ENCODE peak calls at places on chromosomes 13 and 19, in ten cellular contexts. V, I, Y, D, W, K, N, X, U and T are unnamed samples.

GRCh38 chr19:16338470-16339360 is 14.1 kb downstream of the KLF2 start:
- DNase-seq in V (peak), I (no peak), Y (no peak), D (peak), W (no peak), K (peak), N (peak), X (no peak), U (peak), T (no peak)

GRCh38 chr19:40592170-40592569 is 9.0 kb upstream of the LTBP4 start:
- DNase-seq in V (peak), I (no peak), Y (no peak), D (no peak), W (peak), K (no peak), N (no peak), X (no peak), U (no peak), T (no peak)

GRCh38 chr19:35860436-35860817 is 3.7 kb downstream of the KIRREL2 start:
- DNase-seq in V (peak), I (no peak), Y (no peak), D (no peak), W (no peak), K (no peak), N (no peak), X (no peak), U (no peak), T (no peak)

GRCh38 chr19:30630289-30631034 is 258.3 kb downstream of the ZNF536 start:
- DNase-seq in V (no peak), I (no peak), Y (no peak), D (no peak), W (peak), K (no peak), N (no peak), X (peak), U (no peak), T (peak)

GRCh38 chr13:55517312-55517711 is 1623.4 kb upstream of the PRR20A start:
- DNase-seq in V (peak), I (no peak), Y (no peak), D (no peak), W (peak), K (no peak), N (no peak), X (no peak), U (no peak), T (no peak)

GRCh38 chr19:16349551-16350171 is 25.0 kb downstream of the KLF2 start:
- DNase-seq in V (no peak), I (no peak), Y (no peak), D (no peak), W (no peak), K (no peak), N (no peak), X (no peak), U (no peak), T (no peak)

GRCh38 chr13:88817560-88817959 is 1146.4 kb downstream of the SLITRK5 start:
- DNase-seq in V (no peak), I (no peak), Y (no peak), D (no peak), W (no peak), K (no peak), N (no peak), X (no peak), U (no peak), T (no peak)

GRCh38 chr19:36483653-36484052 is 5.7 kb downstream of the ZNF566 start:
- DNase-seq in V (no peak), I (no peak), Y (no peak), D (no peak), W (no peak), K (no peak), N (no peak), X (no peak), U (no peak), T (no peak)

GRCh38 chr13:104796581-104796980 is 1730.4 kb upstream of the SLC10A2 start:
- DNase-seq in V (no peak), I (no peak), Y (no peak), D (no peak), W (no peak), K (no peak), N (no peak), X (no peak), U (no peak), T (no peak)

GRCh38 chr19:6662692-6663091 is 7.3 kb downstream of the TNFSF14 start:
- DNase-seq in V (no peak), I (no peak), Y (no peak), D (no peak), W (no peak), K (no peak), N (no peak), X (no peak), U (no peak), T (no peak)

GRCh38 chr13:27406178-27406939 is 18.1 kb upstream of the GTF3A start:
- DNase-seq in V (peak), I (no peak), Y (no peak), D (no peak), W (peak), K (no peak), N (no peak), X (peak), U (no peak), T (no peak)

GRCh38 chr13:43572601-43573360 is 214.0 kb downstream of the ENOX1 start:
- DNase-seq in V (no peak), I (no peak), Y (no peak), D (no peak), W (no peak), K (no peak), N (no peak), X (no peak), U (no peak), T (peak)

GRCh38 chr13:97866751-97867150 is 86.7 kb upstream of the IPO5 start:
- DNase-seq in V (no peak), I (no peak), Y (no peak), D (no peak), W (no peak), K (no peak), N (no peak), X (no peak), U (no peak), T (no peak)

GRCh38 chr19:40567750-40568494 is 8.8 kb upstream of the SHKBP1 start:
- DNase-seq in V (peak), I (no peak), Y (no peak), D (no peak), W (peak), K (no peak), N (no peak), X (no peak), U (no peak), T (no peak)

GRCh38 chr13:98686281-98686680 is 66.2 kb downstream of the SLC15A1 start:
- DNase-seq in V (no peak), I (no peak), Y (no peak), D (no peak), W (no peak), K (no peak), N (no peak), X (no peak), U (no peak), T (no peak)

GRCh38 chr13:27968316-27969072 is 621 bp downstream of the CDX2 start:
- DNase-seq in V (peak), I (no peak), Y (no peak), D (no peak), W (peak), K (no peak), N (no peak), X (no peak), U (no peak), T (no peak)

GRCh38 chr19:11261431-11261901 is 858 bp downstream of the DOCK6 start:
- DNase-seq in V (peak), I (no peak), Y (no peak), D (no peak), W (peak), K (no peak), N (no peak), X (no peak), U (no peak), T (no peak)

GRCh38 chr19:33927789-33928457 is 131.3 kb downstream of the KCTD15 start:
- DNase-seq in V (peak), I (no peak), Y (no peak), D (no peak), W (no peak), K (no peak), N (no peak), X (no peak), U (no peak), T (no peak)
- TF ChIP-seq POLR2AphosphoS5 in V (no peak), I (no peak), Y (no peak), D (no peak), W (no peak), K (no peak), N (no peak), X (no peak), U (no peak), T (no peak)

DNA sequence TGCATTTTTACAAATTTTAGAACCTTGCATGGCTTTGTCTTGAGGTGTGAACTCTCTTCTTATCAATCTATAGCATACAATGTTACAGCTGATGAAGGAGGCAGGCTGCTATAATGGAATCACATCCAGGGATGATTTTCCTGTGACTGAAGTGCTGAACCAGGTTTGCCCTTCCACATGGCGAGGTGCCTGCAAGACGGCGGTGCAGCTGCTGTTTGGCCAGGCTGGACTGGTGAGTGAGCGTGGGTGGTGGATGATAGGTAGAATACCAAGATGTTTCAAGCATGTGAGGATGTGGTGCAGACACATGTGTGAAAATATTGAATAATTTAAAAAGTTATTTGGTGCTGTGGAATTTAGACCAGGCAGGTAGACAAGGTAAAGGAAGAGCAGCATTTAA is 34.9 kb upstream of the GPI start:
- DNase-seq in V (no peak), I (no peak), Y (no peak), D (no peak), W (no peak), K (no peak), N (no peak), X (no peak), U (no peak), T (no peak)
- H3K4me3 ChIP-seq in V (no peak), I (no peak), Y (no peak), D (no peak), W (no peak), K (no peak), N (no peak), X (no peak), U (no peak), T (no peak)

GRCh38 chr13:65470781-65471180 is 1759.4 kb downstream of the PCDH9 start:
- DNase-seq in V (no peak), I (no peak), Y (no peak), D (no peak), W (no peak), K (no peak), N (no peak), X (no peak), U (no peak), T (no peak)
- TF ChIP-seq POLR2AphosphoS5 in V (no peak), I (no peak), Y (no peak), D (no peak), W (no peak), K (no peak), N (no peak), X (no peak), U (no peak), T (no peak)

DNA sequence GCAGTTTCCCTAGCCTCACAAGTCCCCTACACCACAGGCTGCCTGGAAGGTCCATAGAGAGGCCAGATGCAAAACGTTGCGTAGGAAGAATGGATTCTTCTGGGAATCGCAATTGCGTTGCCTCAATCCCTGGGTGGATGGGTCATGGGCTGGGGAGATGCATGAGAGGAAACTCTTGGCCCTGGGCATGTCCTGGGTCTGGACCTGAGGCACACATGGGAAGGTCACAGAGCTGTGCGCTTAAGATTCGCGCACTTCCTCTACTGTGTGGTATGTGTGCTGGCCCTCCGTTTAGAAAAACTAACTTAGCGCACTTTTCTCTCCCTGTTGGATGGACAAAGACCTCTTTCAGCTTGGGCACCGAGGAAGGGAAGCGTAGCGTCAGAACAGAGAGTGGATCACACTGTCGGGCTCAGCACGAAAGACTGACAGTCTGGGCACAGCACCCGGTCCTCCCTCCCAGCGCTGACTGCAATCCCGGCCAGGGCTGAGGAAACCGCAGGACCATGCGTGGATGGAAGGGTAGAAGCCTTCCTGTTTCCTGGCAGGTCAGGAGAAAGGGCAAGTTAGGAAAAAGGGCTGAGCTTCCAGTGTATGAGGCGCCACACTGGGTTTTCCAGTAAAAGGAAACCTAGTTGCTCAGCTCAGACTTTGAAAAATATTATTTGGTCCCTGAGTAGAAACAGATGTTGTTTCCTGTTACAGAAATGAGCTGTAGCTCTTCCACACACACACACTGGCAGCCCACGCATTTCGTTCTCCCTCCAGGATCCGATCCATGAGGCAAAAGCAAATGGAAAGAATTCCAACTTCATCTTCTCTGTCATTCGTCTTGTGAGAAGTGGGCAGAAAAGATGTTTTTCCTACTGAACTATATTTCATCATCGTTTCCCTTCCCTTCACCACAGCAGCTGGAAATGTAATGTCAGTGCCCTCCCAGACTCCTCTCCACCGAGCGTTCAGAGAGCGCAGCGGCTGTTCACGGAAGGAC is 86.0 kb downstream of the ING1 start:
- DNase-seq in V (no peak), I (no peak), Y (no peak), D (no peak), W (no peak), K (no peak), N (no peak), X (no peak), U (no peak), T (no peak)
- H3K4me3 ChIP-seq in V (no peak), I (peak), Y (no peak), D (peak), W (no peak), K (no peak), N (peak), X (no peak), U (no peak), T (peak)

DNA sequence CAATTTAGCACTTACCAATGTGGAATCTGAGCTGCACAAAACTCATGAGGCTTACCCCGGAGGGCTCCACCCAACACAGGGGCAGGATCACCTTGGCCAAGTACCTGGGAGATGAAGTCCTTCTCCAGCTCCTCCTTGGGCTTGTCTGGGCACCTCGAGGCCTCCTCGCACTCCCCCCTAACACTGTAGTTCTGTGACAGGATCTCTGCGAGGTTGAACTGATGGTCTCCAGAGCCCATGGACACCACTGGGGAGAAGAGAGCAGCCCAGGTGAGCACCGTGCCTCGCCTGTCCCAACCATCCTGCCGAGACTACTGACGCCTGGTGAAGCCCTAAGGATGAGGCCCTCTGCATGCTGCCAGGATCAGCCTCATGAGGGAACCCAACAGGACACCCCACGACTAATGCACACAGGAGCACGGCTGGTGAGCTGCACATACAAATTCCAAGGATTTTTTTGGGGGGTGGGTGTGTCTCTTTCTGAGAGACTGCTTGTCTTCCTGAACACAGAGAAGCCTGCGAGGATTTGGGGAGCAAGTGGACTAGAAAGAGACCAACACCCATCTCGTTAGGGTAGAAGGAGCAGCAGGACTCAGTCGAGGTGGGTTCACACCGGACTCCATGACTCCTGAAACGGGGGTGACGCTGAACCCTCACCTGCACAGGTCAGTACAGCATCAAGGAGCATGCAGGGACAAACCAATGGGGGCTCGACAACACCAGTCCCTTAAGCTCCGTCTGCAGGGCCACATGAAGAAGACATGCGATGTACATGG is 10.1 kb downstream of the MIER2 start:
- DNase-seq in V (no peak), I (no peak), Y (peak), D (no peak), W (no peak), K (no peak), N (no peak), X (no peak), U (no peak), T (no peak)
- TF ChIP-seq POLR2AphosphoS5 in V (no peak), I (no peak), Y (no peak), D (no peak), W (no peak), K (no peak), N (no peak), X (no peak), U (peak), T (no peak)

GRCh38 chr19:13020002-13020414 is 24.7 kb downstream of the NFIX start:
- DNase-seq in V (peak), I (no peak), Y (no peak), D (no peak), W (no peak), K (no peak), N (no peak), X (no peak), U (no peak), T (no peak)
- H3K4me3 ChIP-seq in V (peak), I (no peak), Y (no peak), D (peak), W (no peak), K (no peak), N (no peak), X (no peak), U (no peak), T (no peak)